ENCODE peak calls at places on chromosomes 13 and 19, in ten cellular contexts. O is A549; G is breast epithelium; Z is CD4-positive, alpha-beta T cell; R is heart right ventricle; F is esophagus squamous epithelium; W is psoas muscle; Q is H9; J is stomach; S is GM23338. V is an unnamed sample.

GRCh38 chr19:29665215-29665825 is at the start of gene PLEKHF1:
- DNase-seq in O (peak), G (peak), Z (peak), R (peak), F (no peak), W (peak), Q (peak), J (peak), S (peak), V (peak)

GRCh38 chr19:54273811-54274210 is 7.1 kb downstream of the LILRB2 start:
- DNase-seq in O (no peak), G (no peak), Z (no peak), R (no peak), F (no peak), W (no peak), Q (no peak), J (no peak), S (no peak), V (no peak)

GRCh38 chr19:2495651-2496316 is 19.9 kb downstream of the GADD45B start:
- DNase-seq in O (no peak), G (no peak), Z (no peak), R (peak), F (no peak), W (peak), Q (no peak), J (peak), S (no peak), V (no peak)

GRCh38 chr13:46896346-46897138 is at the start of gene HTR2A:
- DNase-seq in O (no peak), G (no peak), Z (no peak), R (peak), F (no peak), W (peak), Q (no peak), J (peak), S (peak), V (no peak)

GRCh38 chr13:51541809-51542258 is 42.4 kb upstream of the WDFY2 start:
- DNase-seq in O (peak), G (no peak), Z (no peak), R (no peak), F (no peak), W (no peak), Q (no peak), J (peak), S (no peak), V (no peak)

GRCh38 chr13:60018536-60018935 is 145.2 kb downstream of the DIAPH3 start:
- DNase-seq in O (no peak), G (no peak), Z (no peak), R (no peak), F (no peak), W (no peak), Q (no peak), J (no peak), S (no peak), V (no peak)

GRCh38 chr19:55362174-55362989 is 678 bp downstream of the GARIN5B start:
- DNase-seq in O (no peak), G (no peak), Z (no peak), R (no peak), F (no peak), W (no peak), Q (no peak), J (no peak), S (no peak), V (no peak)

GRCh38 chr13:102487330-102487729 is 85.5 kb upstream of the FGF14 start:
- DNase-seq in O (no peak), G (no peak), Z (no peak), R (no peak), F (no peak), W (no peak), Q (no peak), J (no peak), S (no peak), V (no peak)

GRCh38 chr13:31867709-31868108 is 128.4 kb downstream of the RXFP2 start:
- DNase-seq in O (no peak), G (no peak), Z (no peak), R (no peak), F (no peak), W (no peak), Q (no peak), J (no peak), S (no peak), V (no peak)

GRCh38 chr13:107907065-107907464 is 308.3 kb downstream of the LIG4 start:
- DNase-seq in O (no peak), G (no peak), Z (no peak), R (no peak), F (no peak), W (no peak), Q (no peak), J (no peak), S (no peak), V (no peak)

GRCh38 chr13:32033744-32034143 is 2.2 kb downstream of the FRY start:
- DNase-seq in O (no peak), G (no peak), Z (no peak), R (no peak), F (no peak), W (no peak), Q (no peak), J (no peak), S (no peak), V (no peak)

GRCh38 chr19:17617807-17618192 is 62.4 kb downstream of the COLGALT1 start:
- DNase-seq in O (no peak), G (no peak), Z (no peak), R (no peak), F (no peak), W (no peak), Q (no peak), J (no peak), S (no peak), V (no peak)

GRCh38 chr13:50244355-50244912 is 229.2 kb downstream of the KCNRG start:
- DNase-seq in O (no peak), G (no peak), Z (no peak), R (peak), F (no peak), W (no peak), Q (no peak), J (no peak), S (no peak), V (no peak)

GRCh38 chr19:42601811-42602443 is 7.2 kb upstream of the CEACAM8 start:
- DNase-seq in O (peak), G (no peak), Z (peak), R (peak), F (no peak), W (no peak), Q (peak), J (no peak), S (peak), V (no peak)

GRCh38 chr13:22883961-22884360 is 296.8 kb upstream of the SGCG start:
- DNase-seq in O (no peak), G (no peak), Z (no peak), R (no peak), F (no peak), W (no peak), Q (peak), J (no peak), S (no peak), V (no peak)

GRCh38 chr13:27403252-27403678 is 21.2 kb upstream of the GTF3A start:
- DNase-seq in O (no peak), G (no peak), Z (no peak), R (no peak), F (no peak), W (no peak), Q (no peak), J (no peak), S (peak), V (no peak)

DNA sequence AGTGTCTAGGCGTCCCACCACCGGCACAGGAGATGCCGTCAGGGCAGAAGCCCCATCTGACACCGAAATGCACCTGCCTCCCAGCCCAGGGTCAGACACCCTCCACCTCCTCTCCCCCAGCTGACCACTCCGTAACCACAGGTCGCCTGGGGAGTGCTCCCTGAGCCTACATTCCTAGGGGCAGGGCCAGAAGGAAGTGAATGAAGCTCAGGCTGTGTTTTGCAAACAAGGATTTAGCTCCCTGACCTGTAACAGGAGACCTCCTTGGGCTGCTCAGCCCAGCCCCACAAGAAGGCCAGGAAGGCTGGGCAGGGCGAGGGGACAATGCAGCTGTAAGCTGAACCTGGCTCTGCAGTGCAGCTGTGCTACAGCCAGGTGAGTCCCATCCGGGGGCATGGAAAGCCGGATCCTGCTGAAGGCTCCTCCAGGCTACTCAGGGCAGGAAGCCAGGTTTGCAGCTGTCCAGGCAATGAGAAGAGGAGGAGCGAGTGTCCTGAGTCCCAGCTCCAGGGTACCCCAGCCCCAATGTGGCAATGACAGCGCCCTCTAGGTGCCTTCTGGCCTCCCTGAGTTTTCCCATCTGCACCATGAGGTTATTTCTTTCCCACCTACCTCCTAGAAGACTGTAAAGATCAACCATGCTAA is 42.1 kb downstream of the RHPN2 start:
- DNase-seq in O (no peak), G (peak), Z (no peak), R (no peak), F (no peak), W (no peak), Q (peak), J (no peak), S (peak), V (no peak)
- TF ChIP-seq CTCF in O (peak), G (no peak), Z (no peak), R (no peak), F (no peak), W (no peak), Q (peak), J (no peak), S (peak), V (no peak)

GRCh38 chr19:46357846-46358583 is 11.1 kb downstream of the PPP5C start:
- DNase-seq in O (no peak), G (no peak), Z (no peak), R (no peak), F (no peak), W (no peak), Q (no peak), J (no peak), S (no peak), V (no peak)

GRCh38 chr19:46353730-46354528 is 7.0 kb downstream of the PPP5C start:
- DNase-seq in O (no peak), G (no peak), Z (no peak), R (peak), F (no peak), W (no peak), Q (no peak), J (peak), S (no peak), V (no peak)

GRCh38 chr19:46355991-46356669 is 9.2 kb downstream of the PPP5C start:
- DNase-seq in O (no peak), G (no peak), Z (no peak), R (no peak), F (no peak), W (no peak), Q (no peak), J (no peak), S (no peak), V (peak)

GRCh38 chr19:46356670-46357055 is 9.8 kb downstream of the PPP5C start:
- DNase-seq in O (no peak), G (no peak), Z (no peak), R (no peak), F (no peak), W (no peak), Q (no peak), J (no peak), S (no peak), V (no peak)

GRCh38 chr19:46355234-46355990 is 8.5 kb downstream of the PPP5C start:
- DNase-seq in O (peak), G (no peak), Z (no peak), R (no peak), F (no peak), W (no peak), Q (no peak), J (no peak), S (no peak), V (peak)
- H3K27ac ChIP-seq in O (peak), G (no peak), Z (no peak), R (peak), F (no peak), W (no peak), Q (no peak), J (no peak), S (no peak), V (no peak)

GRCh38 chr13:37602743-37603381 is 4.3 kb upstream of the POSTN start:
- DNase-seq in O (no peak), G (no peak), Z (no peak), R (no peak), F (no peak), W (no peak), Q (no peak), J (no peak), S (no peak), V (no peak)

DNA sequence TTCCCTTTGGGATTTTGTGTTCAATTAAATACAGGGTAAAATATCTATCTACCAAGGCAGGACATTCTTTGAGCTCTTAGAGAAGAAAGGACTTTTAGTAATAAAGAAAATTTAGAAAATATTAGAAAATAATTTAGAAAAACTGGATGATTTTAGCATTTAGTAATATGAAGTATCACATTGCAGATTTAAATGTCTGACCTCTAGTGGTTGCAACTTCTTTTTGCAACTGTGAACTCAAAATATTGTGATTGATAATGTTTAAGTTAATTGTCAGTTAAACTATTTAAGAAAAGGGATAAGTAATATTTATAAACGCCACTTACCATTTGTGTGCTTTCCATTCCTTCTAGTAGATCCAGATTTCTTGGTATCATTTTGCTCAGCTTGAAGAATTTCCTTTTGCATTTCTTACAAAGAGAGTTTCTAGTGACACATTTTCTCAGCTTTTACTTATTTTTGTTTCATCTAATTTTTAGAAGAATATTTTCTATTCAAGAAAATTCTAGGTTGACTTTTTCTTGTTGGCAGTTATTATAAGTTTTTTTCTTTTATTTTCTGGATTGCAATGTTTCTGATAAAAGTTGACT is 10.3 kb upstream of the POSTN start:
- DNase-seq in O (no peak), G (no peak), Z (no peak), R (no peak), F (no peak), W (no peak), Q (no peak), J (no peak), S (no peak), V (no peak)
- TF ChIP-seq CTCF in O (peak), G (peak), Z (no peak), R (no peak), F (peak), W (peak), Q (peak), J (no peak), S (peak), V (no peak)

GRCh38 chr19:35112995-35113693 is 2.5 kb upstream of the FXYD3 start:
- DNase-seq in O (no peak), G (no peak), Z (no peak), R (no peak), F (no peak), W (no peak), Q (no peak), J (no peak), S (no peak), V (no peak)
- H3K27ac ChIP-seq in O (no peak), G (peak), Z (no peak), R (no peak), F (peak), W (no peak), Q (no peak), J (peak), S (no peak), V (no peak)

GRCh38 chr19:38678217-38678890 is 30.9 kb downstream of the ACTN4 start:
- DNase-seq in O (no peak), G (no peak), Z (no peak), R (no peak), F (no peak), W (peak), Q (no peak), J (no peak), S (no peak), V (no peak)

GRCh38 chr19:38676878-38677646 is 29.6 kb downstream of the ACTN4 start:
- DNase-seq in O (no peak), G (no peak), Z (no peak), R (no peak), F (no peak), W (peak), Q (no peak), J (no peak), S (no peak), V (no peak)

GRCh38 chr19:38682195-38682867 is 34.9 kb downstream of the ACTN4 start:
- DNase-seq in O (no peak), G (no peak), Z (no peak), R (no peak), F (no peak), W (no peak), Q (no peak), J (no peak), S (no peak), V (no peak)

GRCh38 chr19:38678891-38679494 is 31.5 kb downstream of the ACTN4 start:
- DNase-seq in O (no peak), G (no peak), Z (no peak), R (no peak), F (no peak), W (peak), Q (no peak), J (no peak), S (no peak), V (no peak)

GRCh38 chr19:38679839-38680238 is 32.4 kb downstream of the ACTN4 start:
- DNase-seq in O (peak), G (no peak), Z (no peak), R (no peak), F (no peak), W (peak), Q (no peak), J (no peak), S (no peak), V (no peak)
- TF ChIP-seq CTCF in O (no peak), G (no peak), Z (no peak), R (no peak), F (no peak), W (no peak), Q (no peak), J (no peak), S (no peak), V (no peak)

GRCh38 chr19:40348125-40348913 is at the start of the genes C19orf47 and PLD3:
- DNase-seq in O (peak), G (peak), Z (peak), R (peak), F (peak), W (peak), Q (peak), J (peak), S (peak), V (peak)

GRCh38 chr19:40342644-40343311 is 5.4 kb downstream of the C19orf47 start:
- DNase-seq in O (no peak), G (no peak), Z (no peak), R (no peak), F (no peak), W (no peak), Q (no peak), J (no peak), S (no peak), V (no peak)

GRCh38 chr19:40344422-40344821 is 3.8 kb downstream of the C19orf47 start:
- DNase-seq in O (no peak), G (no peak), Z (no peak), R (no peak), F (no peak), W (no peak), Q (no peak), J (no peak), S (no peak), V (no peak)

GRCh38 chr19:40348961-40349507 is 539 bp downstream of the PLD3 start:
- DNase-seq in O (peak), G (no peak), Z (no peak), R (peak), F (no peak), W (no peak), Q (no peak), J (no peak), S (peak), V (no peak)

GRCh38 chr19:40347476-40348124 is 597 bp downstream of the C19orf47 start:
- DNase-seq in O (no peak), G (no peak), Z (no peak), R (no peak), F (no peak), W (no peak), Q (no peak), J (no peak), S (no peak), V (no peak)
- H3K27ac ChIP-seq in O (peak), G (peak), Z (peak), R (peak), F (peak), W (peak), Q (no peak), J (peak), S (no peak), V (peak)

GRCh38 chr13:25727250-25727649 is 324.6 kb downstream of the SHISA2 start:
- DNase-seq in O (no peak), G (peak), Z (no peak), R (no peak), F (no peak), W (no peak), Q (no peak), J (peak), S (no peak), V (no peak)

GRCh38 chr13:25722893-25723292 is 328.9 kb downstream of the SHISA2 start:
- DNase-seq in O (no peak), G (no peak), Z (no peak), R (no peak), F (no peak), W (no peak), Q (no peak), J (no peak), S (no peak), V (no peak)

GRCh38 chr13:25729201-25729600 is 322.6 kb downstream of the SHISA2 start:
- DNase-seq in O (no peak), G (no peak), Z (no peak), R (no peak), F (no peak), W (no peak), Q (no peak), J (no peak), S (no peak), V (no peak)

GRCh38 chr13:25727776-25728175 is 324.0 kb downstream of the SHISA2 start:
- DNase-seq in O (no peak), G (no peak), Z (no peak), R (no peak), F (no peak), W (no peak), Q (no peak), J (no peak), S (peak), V (no peak)

DNA sequence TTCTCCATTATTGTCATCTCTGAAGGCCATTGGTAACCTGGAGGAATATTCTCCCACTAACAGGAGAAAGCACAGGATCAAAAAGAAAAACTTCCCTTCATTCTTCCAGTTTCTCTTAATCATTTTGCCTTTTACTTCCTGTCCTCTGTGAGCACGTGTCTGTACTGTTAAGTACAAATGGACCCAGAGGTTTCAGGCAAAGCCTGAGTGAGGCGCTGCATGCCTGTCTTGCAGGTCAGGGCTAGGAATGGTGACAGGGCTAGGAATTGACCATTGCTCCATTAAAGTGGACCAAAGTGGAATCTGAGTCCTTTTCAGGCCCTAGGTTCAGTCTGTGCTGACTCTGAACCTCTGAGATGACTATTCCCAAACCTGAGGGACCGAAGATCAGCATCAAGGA is 326.7 kb downstream of the SHISA2 start:
- DNase-seq in O (no peak), G (no peak), Z (no peak), R (no peak), F (no peak), W (no peak), Q (no peak), J (no peak), S (no peak), V (no peak)
- TF ChIP-seq CTCF in O (no peak), G (no peak), Z (no peak), R (no peak), F (no peak), W (no peak), Q (peak), J (no peak), S (peak), V (no peak)